ENCODE peak calls at places on chromosomes 6 and 20, in four cellular contexts. H is HepG2, L is H1, T is GM12878. O is an unnamed sample.
A peak's percentile ranks its signal among the peaks of the same experiment; 100 is the strongest.

GRCh38 chr20:32360333-32360634 is 2.2 kb downstream of the ASXL1 start:
- DNase-seq in H (no peak), T (no peak), L (no peak), O (no peak)

GRCh38 chr6:121563286-121563685 is 127.8 kb downstream of the GJA1 start:
- DNase-seq in H (no peak), L (no peak), T (no peak), O (no peak)

GRCh38 chr6:30411515-30412207 is 66.7 kb downstream of the RPP21 start:
- DNase-seq in T (no peak), H (peak; percentile 52), L (peak; percentile 51), O (peak; percentile 16)

GRCh38 chr6:41008011-41008410 is 31.0 kb downstream of the UNC5CL start:
- DNase-seq in L (no peak), H (no peak), T (no peak), O (no peak)

GRCh38 chr6:17115251-17116089 is 13.6 kb downstream of the STMND1 start:
- DNase-seq in H (peak; percentile 47), T (no peak), L (no peak), O (no peak)

GRCh38 chr20:50286609-50287008 is 96.0 kb downstream of the CEBPB start:
- DNase-seq in T (no peak), L (no peak), H (no peak), O (no peak)

GRCh38 chr20:62918830-62919229 is 7.5 kb downstream of the DIDO1 start:
- DNase-seq in T (no peak), H (no peak), L (no peak), O (no peak)

GRCh38 chr6:152848919-152849318 is 98.3 kb downstream of the VIP start:
- DNase-seq in H (no peak), T (no peak), L (no peak), O (no peak)

GRCh38 chr6:34414999-34415858 is 10.6 kb downstream of the RPS10 start:
- DNase-seq in H (peak; percentile 99), L (no peak), T (no peak), O (no peak)

GRCh38 chr6:100881707-100882040 is 545 bp upstream of the ASCC3 start:
- DNase-seq in H (no peak), L (no peak), T (no peak), O (no peak)

GRCh38 chr20:23228912-23229311 is 121.7 kb upstream of the NXT1 start:
- DNase-seq in L (no peak), T (no peak), H (no peak), O (no peak)

GRCh38 chr6:7784706-7785105 is 58.8 kb downstream of the BMP6 start:
- DNase-seq in H (no peak), L (no peak), T (peak; percentile 1), O (no peak)

GRCh38 chr6:7541175-7542064 is at the start of gene DSP:
- DNase-seq in T (no peak), H (peak; percentile 96), L (peak; percentile 25), O (no peak)

GRCh38 chr6:159640322-159640721 is 52.7 kb downstream of the SOD2 start:
- DNase-seq in L (no peak), H (no peak), T (no peak), O (no peak)

GRCh38 chr20:63536997-63537524 is at the start of gene PTK6:
- DNase-seq in L (no peak), H (no peak), T (no peak), O (no peak)

GRCh38 chr20:20002101-20002998 is 14.8 kb upstream of the NAA20 start:
- DNase-seq in H (peak; percentile 90), T (no peak), L (no peak), O (no peak)

GRCh38 chr20:38218566-38218885 is 42.0 kb downstream of the KIAA1755 start:
- DNase-seq in T (no peak), L (no peak), H (no peak), O (no peak)
- H3K9ac ChIP-seq in T (no peak overlapping the region), L (no peak overlapping the region), H (no peak overlapping the region), O (no peak overlapping the region)

DNA sequence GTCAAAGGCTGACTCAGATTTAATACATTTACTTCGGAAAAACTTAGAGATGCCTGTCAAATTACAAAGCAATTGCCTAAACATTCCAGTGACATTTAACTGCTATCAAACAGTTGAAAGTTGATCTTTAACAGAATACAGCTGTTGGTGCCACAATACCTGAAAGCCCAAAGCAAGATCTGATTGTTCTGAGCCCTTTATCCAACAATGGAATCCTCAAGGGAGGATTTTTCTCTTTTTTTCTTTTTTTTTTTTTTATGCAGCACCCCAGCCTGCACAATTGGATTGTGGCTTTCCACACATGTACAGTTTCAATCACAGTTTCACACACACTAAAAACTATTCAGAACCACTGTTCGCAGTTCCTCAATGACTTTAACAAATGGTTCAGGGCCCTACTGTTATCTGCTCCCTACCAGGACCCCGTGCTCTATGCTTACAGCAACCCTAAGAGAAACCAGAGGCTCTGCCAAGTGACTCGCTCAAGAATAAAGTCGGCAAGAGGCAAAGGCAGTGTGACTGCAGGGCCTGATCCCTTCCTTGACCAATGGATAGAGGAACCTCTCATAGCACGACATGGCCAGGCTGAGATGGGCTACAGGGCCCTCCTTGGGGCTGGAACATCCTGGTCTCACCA is 33.3 kb downstream of the EPB41L2 start:
- DNase-seq in T (peak; percentile 34), H (no peak), L (no peak), O (no peak)
- TF ChIP-seq SUZ12 in T (no peak), H (no peak), L (no peak), O (no peak)

GRCh38 chr6:95589067-95589466 is 11.7 kb downstream of the MANEA start:
- DNase-seq in T (no peak), H (no peak), L (no peak), O (no peak)

GRCh38 chr6:95593025-95593424 is 15.7 kb downstream of the MANEA start:
- DNase-seq in L (no peak), T (no peak), H (peak; percentile 28), O (no peak)

GRCh38 chr6:95589826-95590570 is 12.7 kb downstream of the MANEA start:
- DNase-seq in T (no peak), H (no peak), L (no peak), O (no peak)

DNA sequence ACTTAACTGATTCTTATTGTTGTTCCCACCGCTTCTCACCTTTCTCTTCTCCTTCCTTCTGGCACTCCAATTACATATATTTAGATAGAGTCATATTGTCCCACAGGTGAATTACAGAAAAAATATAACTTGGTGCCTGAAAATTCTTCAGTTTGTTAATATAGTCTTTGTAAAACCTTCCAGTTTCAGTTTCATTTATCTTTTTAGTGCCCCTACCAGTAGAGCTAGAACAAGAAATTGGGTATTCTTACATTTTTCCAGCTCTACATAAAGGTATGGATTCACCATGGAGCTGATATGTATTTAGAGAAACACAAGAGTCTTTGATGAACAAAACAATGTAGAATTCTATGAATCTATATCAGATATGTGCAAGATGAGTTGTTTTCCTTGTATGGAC is 10.7 kb downstream of the MANEA start:
- DNase-seq in L (no peak), H (no peak), T (no peak), O (no peak)
- H3K9ac ChIP-seq in L (no peak overlapping the region), H (no peak overlapping the region), T (no peak overlapping the region), O (no peak overlapping the region)

DNA sequence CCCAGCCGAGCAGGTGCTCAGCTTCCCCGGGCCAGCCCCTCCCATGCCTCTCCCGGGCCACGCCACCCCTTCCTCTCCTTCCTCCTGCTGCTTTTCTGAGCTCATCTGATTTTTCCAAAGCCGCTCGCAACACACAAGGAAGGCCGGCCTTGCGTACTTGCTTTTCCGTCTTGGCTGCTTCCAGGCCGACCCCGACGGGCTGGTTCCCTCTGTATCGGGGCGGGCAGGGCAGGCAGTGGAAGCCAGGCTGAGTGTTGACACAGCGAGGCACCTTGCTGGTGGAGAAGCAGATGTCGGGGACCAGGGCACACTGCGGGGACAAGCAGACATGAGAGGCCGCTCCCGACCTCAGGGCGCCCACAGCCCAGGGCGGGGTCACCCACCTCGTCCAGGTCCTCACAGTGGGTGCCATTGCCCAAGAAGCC is 21.1 kb downstream of the THBS2 start:
- DNase-seq in H (no peak), T (no peak), L (no peak), O (no peak)
- TF ChIP-seq SUZ12 in H (no peak), T (no peak), L (no peak), O (no peak)

GRCh38 chr20:56764671-56765070 is 135.6 kb downstream of the TFAP2C start:
- DNase-seq in H (no peak), L (no peak), T (no peak), O (no peak)
- H3K9ac ChIP-seq in H (no peak overlapping the region), L (no peak overlapping the region), T (no peak overlapping the region), O (no peak overlapping the region)

GRCh38 chr6:136600818-136601217 is 50.6 kb upstream of the MAP7 start:
- DNase-seq in T (no peak), L (no peak), H (no peak), O (no peak)
- TF ChIP-seq SUZ12 in T (no peak), L (no peak), H (no peak), O (no peak)

DNA sequence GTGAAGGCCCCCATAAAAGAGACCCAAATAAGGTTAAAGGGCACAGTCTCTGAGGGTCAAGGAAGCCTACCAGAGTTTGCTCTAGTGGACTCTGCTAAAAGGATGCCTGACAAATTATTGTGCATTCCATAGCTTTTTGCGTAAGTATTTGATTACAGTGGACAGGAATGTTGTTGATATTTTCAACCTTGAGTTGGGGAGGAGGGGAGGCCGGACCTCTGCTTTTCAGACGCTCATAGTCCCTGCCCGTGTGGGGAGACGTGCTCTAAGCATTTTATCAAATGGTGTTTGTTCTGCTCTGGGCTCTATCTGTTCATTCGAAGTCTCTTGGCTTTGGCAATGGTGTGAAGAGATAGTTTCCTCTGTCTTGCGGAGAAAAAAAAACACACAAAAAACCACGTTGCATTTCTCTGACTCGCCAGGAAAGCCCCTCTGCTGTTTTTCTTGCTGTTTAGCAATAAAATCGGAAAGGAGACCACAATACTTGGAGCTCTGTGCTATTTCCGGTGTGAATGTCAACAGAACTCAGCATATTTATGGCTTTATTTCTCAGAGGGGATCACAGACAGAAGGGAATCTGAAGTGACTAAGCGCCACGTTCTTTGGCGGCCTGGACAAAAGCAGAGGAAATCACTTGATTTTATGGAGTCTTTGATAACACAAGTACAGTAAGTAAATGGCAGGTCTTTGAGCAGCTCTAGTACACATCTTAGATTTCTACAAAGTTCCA is 159.8 kb downstream of the ZFP64 start:
- DNase-seq in T (no peak), H (peak; percentile 95), L (no peak), O (no peak)
- H3K9ac ChIP-seq in T (no peak overlapping the region), H (peak overlapping the region; percentile 27), L (no peak overlapping the region), O (no peak overlapping the region)

DNA sequence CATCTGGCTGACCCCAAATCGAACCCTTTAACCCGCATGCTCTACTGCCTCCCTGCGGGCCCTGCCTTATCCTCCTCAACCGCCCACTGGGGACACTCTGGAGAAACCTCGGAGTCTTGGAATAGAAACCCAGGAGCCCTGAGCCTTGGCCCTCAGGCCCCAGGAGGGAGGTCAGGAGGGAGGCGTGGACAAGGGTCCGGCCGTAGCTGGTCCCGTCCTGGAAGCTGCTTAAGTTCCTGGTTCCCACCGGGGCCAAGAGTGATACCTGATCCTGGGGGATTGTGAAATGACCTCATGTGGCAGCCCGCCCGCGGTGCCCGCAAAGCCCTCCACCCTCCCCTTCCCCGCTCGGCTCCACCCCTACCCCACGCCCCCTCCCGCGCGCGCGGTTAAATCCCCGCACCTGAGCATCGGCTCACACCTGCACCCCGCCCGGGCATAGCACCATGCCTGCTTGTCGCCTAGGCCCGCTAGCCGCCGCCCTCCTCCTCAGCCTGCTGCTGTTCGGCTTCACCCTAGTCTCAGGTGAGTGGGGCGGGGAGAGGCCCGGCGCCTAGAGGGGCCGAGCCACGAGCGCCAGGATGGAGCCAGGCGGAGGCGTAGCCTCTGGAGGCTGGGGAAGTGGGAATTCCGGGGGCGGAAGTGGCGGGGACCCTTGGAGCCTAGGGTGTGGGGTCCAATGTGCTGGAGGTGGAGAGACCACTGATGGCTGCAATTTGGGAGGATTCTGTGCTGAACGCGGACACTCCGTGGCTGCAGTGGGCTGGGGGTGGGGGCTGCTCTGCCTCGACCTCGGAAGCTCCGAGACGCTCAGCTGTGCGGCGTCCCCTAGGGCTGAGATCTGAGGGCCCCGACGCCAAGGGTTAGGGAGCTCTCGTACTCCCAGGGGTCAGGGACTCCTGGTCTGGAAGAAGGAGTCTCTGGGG is at the start of gene WFDC2:
- DNase-seq in T (no peak), H (no peak), L (no peak), O (no peak)
- TF ChIP-seq SUZ12 in T (no peak), H (no peak), L (no peak), O (no peak)

GRCh38 chr20:48378976-48379670 is 448.7 kb downstream of the PREX1 start:
- DNase-seq in L (no peak), T (no peak), H (no peak), O (no peak)
- H3K9ac ChIP-seq in L (no peak overlapping the region), T (no peak overlapping the region), H (no peak overlapping the region), O (no peak overlapping the region)